ENCODE peak calls at places on chromosome 2, in nine cellular contexts. B is GM12864, W is neural crest cell, A is AG10803, T is AG09309, U is HL-60, M is RWPE1, S is heart left ventricle, I is Calu3. O is an unnamed sample.

GRCh38 chr2:128473175-128474013 is 154.7 kb upstream of the HS6ST1 start:
- DNase-seq in B (no peak), W (no peak), A (peak), T (peak), U (peak), M (no peak), S (no peak), I (no peak), O (no peak)

GRCh38 chr2:237073552-237073951 is 12.1 kb upstream of the COPS8 start:
- DNase-seq in B (no peak), W (no peak), A (peak), T (no peak), U (no peak), M (peak), S (no peak), I (peak), O (no peak)

GRCh38 chr2:184596819-184597411 is 1.4 kb upstream of the ZNF804A start:
- DNase-seq in B (no peak), W (no peak), A (peak), T (peak), U (peak), M (peak), S (no peak), I (no peak), O (no peak)

GRCh38 chr2:9336534-9337354 is 86.6 kb downstream of the ITGB1BP1 start:
- DNase-seq in B (no peak), W (no peak), A (peak), T (peak), U (no peak), M (peak), S (no peak), I (peak), O (no peak)

GRCh38 chr2:71603311-71603794 is 150.0 kb downstream of the DYSF start:
- DNase-seq in B (no peak), W (no peak), A (peak), T (no peak), U (peak), M (no peak), S (peak), I (no peak), O (no peak)

GRCh38 chr2:240353944-240354343 is 81.5 kb upstream of the GPC1 start:
- DNase-seq in B (no peak), W (no peak), A (no peak), T (no peak), U (no peak), M (no peak), S (no peak), I (no peak), O (no peak)

GRCh38 chr2:237351046-237351445 is 62.9 kb downstream of the COL6A3 start:
- DNase-seq in B (no peak), W (no peak), A (no peak), T (no peak), U (no peak), M (no peak), S (no peak), I (no peak), O (no peak)

GRCh38 chr2:41973871-41974270 is 74.0 kb upstream of the PKDCC start:
- DNase-seq in B (no peak), W (no peak), A (no peak), T (no peak), U (no peak), M (no peak), S (no peak), I (no peak), O (no peak)

GRCh38 chr2:127093648-127094210 is 13.2 kb downstream of the BIN1 start:
- DNase-seq in B (no peak), W (no peak), A (no peak), T (no peak), U (no peak), M (no peak), S (peak), I (no peak), O (no peak)

GRCh38 chr2:11329759-11330158 is 14.7 kb downstream of the ROCK2 start:
- DNase-seq in B (no peak), W (no peak), A (peak), T (peak), U (no peak), M (peak), S (no peak), I (no peak), O (no peak)

GRCh38 chr2:127678991-127679390 is 3.7 kb upstream of the LIMS2 start:
- DNase-seq in B (no peak), W (no peak), A (no peak), T (no peak), U (no peak), M (no peak), S (peak), I (no peak), O (no peak)

GRCh38 chr2:120264995-120265394 is 12.3 kb downstream of the RALB start:
- DNase-seq in B (no peak), W (no peak), A (no peak), T (no peak), U (no peak), M (no peak), S (no peak), I (no peak), O (no peak)

GRCh38 chr2:219125886-219126270 is 34.7 kb downstream of the NHEJ1 start:
- DNase-seq in B (no peak), W (no peak), A (no peak), T (no peak), U (no peak), M (no peak), S (no peak), I (no peak), O (no peak)

GRCh38 chr2:10957396-10957795 is 45.7 kb downstream of the KCNF1 start:
- DNase-seq in B (no peak), W (no peak), A (peak), T (no peak), U (no peak), M (no peak), S (no peak), I (no peak), O (no peak)

GRCh38 chr2:206230060-206230890 is 44.2 kb upstream of the ZDBF2 start:
- DNase-seq in B (no peak), W (no peak), A (peak), T (no peak), U (no peak), M (peak), S (no peak), I (no peak), O (no peak)

GRCh38 chr2:177728920-177729319 is 336.3 kb downstream of the AGPS start:
- DNase-seq in B (no peak), W (no peak), A (no peak), T (no peak), U (no peak), M (no peak), S (no peak), I (no peak), O (no peak)

GRCh38 chr2:132623096-132623839 is 46.7 kb downstream of the LYPD1 start:
- DNase-seq in B (no peak), W (no peak), A (peak), T (peak), U (no peak), M (no peak), S (no peak), I (no peak), O (no peak)

GRCh38 chr2:20781656-20782265 is 41.1 kb downstream of the LDAH start:
- DNase-seq in B (no peak), W (no peak), A (peak), T (no peak), U (peak), M (peak), S (no peak), I (peak), O (no peak)

GRCh38 chr2:27857417-27858172 is 32.6 kb downstream of the RBKS start:
- DNase-seq in B (no peak), W (no peak), A (peak), T (peak), U (no peak), M (peak), S (no peak), I (no peak), O (no peak)

GRCh38 chr2:182587831-182588230 is 128.2 kb upstream of the DNAJC10 start:
- DNase-seq in B (no peak), W (no peak), A (peak), T (peak), U (no peak), M (no peak), S (no peak), I (no peak), O (no peak)

GRCh38 chr2:171163261-171163660 is 2.6 kb upstream of the TLK1 start:
- DNase-seq in B (peak), W (no peak), A (no peak), T (no peak), U (no peak), M (no peak), S (no peak), I (no peak), O (no peak)

GRCh38 chr2:205496777-205497176 is 185.5 kb upstream of the NRP2 start:
- DNase-seq in B (no peak), W (no peak), A (peak), T (peak), U (no peak), M (no peak), S (no peak), I (no peak), O (no peak)

GRCh38 chr2:287471-287885 is 413 bp downstream of the ALKAL2 start:
- DNase-seq in B (no peak), W (no peak), A (peak), T (no peak), U (no peak), M (no peak), S (no peak), I (peak), O (no peak)

GRCh38 chr2:183536714-183537113 is 412.5 kb downstream of the NUP35 start:
- DNase-seq in B (no peak), W (no peak), A (no peak), T (no peak), U (no peak), M (no peak), S (no peak), I (no peak), O (no peak)

GRCh38 chr2:88081924-88082609 is 14.4 kb downstream of the SMYD1 start:
- DNase-seq in B (no peak), W (no peak), A (no peak), T (no peak), U (no peak), M (no peak), S (no peak), I (no peak), O (no peak)

GRCh38 chr2:83143946-83144345 is 1315.1 kb downstream of the SUCLG1 start:
- DNase-seq in B (no peak), W (no peak), A (no peak), T (no peak), U (no peak), M (no peak), S (no peak), I (no peak), O (no peak)

DNA sequence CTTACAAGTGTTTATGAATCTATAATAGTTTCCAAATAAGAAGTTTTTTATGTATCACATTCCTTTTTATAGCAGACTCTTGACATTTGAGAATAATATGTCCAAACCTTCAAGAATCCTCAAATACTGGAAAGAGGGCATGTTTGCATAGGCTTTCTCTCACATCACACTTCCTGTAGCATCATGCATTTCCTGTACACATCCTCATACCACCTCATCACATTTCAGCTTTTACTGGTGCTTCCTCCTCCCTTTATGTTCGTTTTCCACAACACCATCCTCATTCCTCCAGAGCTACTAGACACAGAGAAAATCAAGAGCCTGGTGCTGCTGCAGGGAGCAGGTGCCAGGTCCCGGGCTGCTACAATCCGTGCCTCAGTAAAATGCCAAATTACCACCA is 137.7 kb upstream of the CYP1B1 start:
- DNase-seq in B (no peak), W (no peak), A (no peak), T (no peak), U (no peak), M (no peak), S (no peak), I (no peak), O (no peak)
- TF ChIP-seq CTCF in B (no peak), W (no peak), A (no peak), T (no peak), U (no peak), M (no peak), S (no peak), I (no peak), O (no peak)

DNA sequence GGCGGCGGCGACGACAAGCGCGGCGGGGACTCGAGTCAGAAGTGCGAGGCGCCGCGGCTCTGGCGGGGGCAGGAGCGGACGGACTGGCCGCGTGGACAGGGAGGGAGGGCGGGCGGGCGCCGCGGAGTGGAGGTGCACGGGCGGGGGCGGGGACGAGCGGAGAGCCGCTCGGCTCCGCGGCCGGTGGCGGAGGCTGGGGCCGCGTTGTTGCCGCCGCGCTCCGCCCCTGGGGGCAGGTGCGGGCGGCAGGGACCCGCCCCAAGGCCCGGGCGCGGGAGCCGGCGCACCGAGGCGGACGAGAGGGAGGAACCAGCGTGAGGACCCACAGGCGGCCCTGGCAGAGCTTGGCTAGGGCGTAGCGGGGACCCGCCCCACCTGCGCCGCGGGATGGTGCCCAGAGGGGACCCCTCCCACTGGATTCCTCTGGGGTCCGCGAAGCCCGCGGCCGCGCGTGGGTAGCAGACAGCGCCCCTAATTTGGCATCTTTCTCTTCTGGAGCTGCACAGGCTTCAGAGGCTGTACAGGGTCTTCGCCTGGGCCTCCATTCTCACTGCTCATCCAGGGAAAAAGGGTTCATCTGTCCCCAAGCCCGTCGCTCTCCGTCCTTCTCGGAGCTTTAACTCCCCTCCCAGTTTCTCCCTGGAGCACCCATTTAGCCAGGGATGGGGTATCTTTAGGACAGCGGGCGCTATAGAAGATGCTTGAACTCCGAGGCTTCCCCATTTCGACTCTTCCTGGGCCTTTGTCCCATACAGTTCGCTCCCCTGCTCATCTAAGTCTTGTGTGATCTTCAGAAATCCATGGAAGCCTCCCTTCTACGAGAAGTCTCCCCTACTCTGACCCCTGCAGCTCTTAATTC is at the start of gene TMEM163:
- DNase-seq in B (no peak), W (peak), A (no peak), T (no peak), U (no peak), M (no peak), S (no peak), I (peak), O (peak)
- TF ChIP-seq CTCF in B (no peak), W (no peak), A (no peak), T (no peak), U (no peak), M (no peak), S (no peak), I (no peak), O (no peak)

GRCh38 chr2:192307530-192307929 is 112.8 kb upstream of the TMEFF2 start:
- DNase-seq in B (no peak), W (no peak), A (no peak), T (no peak), U (no peak), M (no peak), S (no peak), I (no peak), O (no peak)
- TF ChIP-seq CTCF in B (no peak), W (no peak), A (no peak), T (no peak), U (no peak), M (no peak), S (no peak), I (no peak), O (no peak)

GRCh38 chr2:37414470-37414949 is 70.1 kb downstream of the QPCT start:
- DNase-seq in B (peak), W (no peak), A (peak), T (peak), U (no peak), M (peak), S (no peak), I (no peak), O (no peak)

GRCh38 chr2:37417321-37417720 is 72.9 kb downstream of the QPCT start:
- DNase-seq in B (no peak), W (no peak), A (peak), T (peak), U (no peak), M (no peak), S (no peak), I (no peak), O (no peak)

GRCh38 chr2:37418956-37419355 is 74.5 kb downstream of the QPCT start:
- DNase-seq in B (no peak), W (no peak), A (no peak), T (no peak), U (no peak), M (no peak), S (no peak), I (no peak), O (no peak)

GRCh38 chr2:37412201-37412600 is 67.8 kb downstream of the QPCT start:
- DNase-seq in B (no peak), W (no peak), A (no peak), T (no peak), U (no peak), M (no peak), S (no peak), I (no peak), O (no peak)

DNA sequence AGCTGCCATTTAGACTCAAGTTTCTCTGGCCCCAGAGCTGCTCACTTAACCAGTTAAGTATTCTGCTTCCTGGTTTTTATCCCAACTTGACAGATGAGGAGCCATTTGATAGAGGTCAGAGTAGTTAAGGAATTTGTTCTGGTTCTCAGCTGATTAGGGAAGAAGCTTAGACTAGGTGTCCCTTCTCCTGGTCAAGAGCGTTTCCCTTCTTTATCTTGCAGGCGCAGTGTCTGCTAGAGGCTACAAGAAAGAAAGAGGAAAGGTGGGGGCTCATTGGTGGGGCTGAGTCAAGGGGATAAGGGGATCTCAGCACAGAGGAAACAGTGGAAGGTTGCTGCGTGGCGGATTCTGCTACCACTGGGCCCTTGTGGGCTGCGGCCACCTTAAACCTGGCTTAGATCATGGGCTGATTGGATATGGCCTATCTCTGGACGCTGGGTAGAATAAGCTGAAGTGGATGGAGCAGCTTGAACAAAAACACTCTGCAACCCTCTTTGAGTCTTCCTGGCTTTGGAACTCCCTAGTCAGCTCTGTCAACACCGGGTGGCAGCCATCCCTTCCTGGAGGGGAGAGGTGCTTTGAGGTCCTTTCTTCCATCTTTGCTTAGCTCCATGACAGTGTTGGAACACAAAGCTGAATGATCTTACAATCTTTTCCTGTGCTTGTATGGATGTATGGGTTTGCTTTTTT is 70.8 kb downstream of the QPCT start:
- DNase-seq in B (no peak), W (no peak), A (peak), T (no peak), U (no peak), M (no peak), S (no peak), I (no peak), O (no peak)
- TF ChIP-seq CTCF in B (no peak), W (no peak), A (peak), T (peak), U (no peak), M (no peak), S (no peak), I (no peak), O (peak)

DNA sequence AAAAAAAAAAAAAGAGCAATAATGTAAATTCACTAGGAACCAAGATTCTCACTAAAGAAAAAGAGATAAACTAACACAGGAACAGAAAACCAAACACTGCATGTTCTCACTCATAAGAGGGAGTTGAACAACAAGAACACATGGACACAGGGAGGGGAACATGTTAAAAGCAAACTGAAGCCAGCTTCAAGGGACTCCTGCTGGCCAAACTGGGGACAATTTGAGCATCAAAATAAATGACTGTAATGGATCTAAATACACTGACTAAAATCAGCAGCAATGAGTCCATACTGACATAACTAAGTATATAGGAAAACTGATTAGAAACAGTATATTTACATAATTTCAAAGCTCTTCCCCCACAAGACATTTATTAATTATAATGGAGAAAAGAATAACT is 73.0 kb downstream of the FARSB start:
- DNase-seq in B (no peak), W (no peak), A (no peak), T (no peak), U (no peak), M (no peak), S (no peak), I (no peak), O (no peak)
- TF ChIP-seq CTCF in B (peak), W (peak), A (peak), T (peak), U (no peak), M (no peak), S (no peak), I (no peak), O (peak)

GRCh38 chr2:189347540-189347939 is 93.7 kb upstream of the WDR75 start:
- DNase-seq in B (peak), W (no peak), A (peak), T (peak), U (no peak), M (peak), S (no peak), I (peak), O (no peak)
- TF ChIP-seq CTCF in B (no peak), W (no peak), A (peak), T (peak), U (no peak), M (peak), S (peak), I (no peak), O (peak)

DNA sequence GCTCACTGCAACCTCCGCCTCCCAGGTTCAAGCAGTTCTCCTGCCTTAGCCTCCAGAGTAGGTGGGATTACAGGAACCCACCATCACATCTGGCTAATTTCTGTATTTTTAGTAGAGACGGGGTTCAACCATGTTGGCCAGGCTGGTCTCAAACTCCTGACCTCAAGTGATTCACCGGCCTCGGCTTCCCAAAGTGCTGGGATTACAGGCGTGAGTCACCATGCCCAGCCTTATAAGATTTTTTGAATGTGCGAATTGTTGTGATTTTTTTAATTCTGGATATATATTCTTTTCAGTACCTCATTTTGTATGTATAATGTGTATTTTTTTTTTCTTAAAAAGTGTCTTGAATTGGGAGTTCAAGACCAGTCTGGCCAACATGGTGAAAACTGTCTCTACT is 42.0 kb upstream of the CCDC150 start:
- DNase-seq in B (no peak), W (no peak), A (no peak), T (no peak), U (no peak), M (no peak), S (no peak), I (no peak), O (no peak)
- TF ChIP-seq CTCF in B (no peak), W (no peak), A (no peak), T (no peak), U (no peak), M (no peak), S (no peak), I (no peak), O (no peak)

GRCh38 chr2:58479557-58480120 is 238.5 kb upstream of the FANCL start:
- DNase-seq in B (no peak), W (no peak), A (no peak), T (no peak), U (no peak), M (no peak), S (no peak), I (no peak), O (no peak)
- TF ChIP-seq CTCF in B (no peak), W (no peak), A (no peak), T (no peak), U (no peak), M (no peak), S (no peak), I (no peak), O (no peak)

O was measured in heart right ventricle.